ENCODE peak calls at places on chromosomes 1 and 21, in seven cellular contexts. G, T, U, O, N, X and C are unnamed samples.

GRCh38 chr1:17521946-17522612 is 17.4 kb upstream of the ARHGEF10L start:
- DNase-seq in G (no peak), T (no peak), U (no peak), O (no peak), N (no peak), X (no peak), C (no peak)

GRCh38 chr1:30760596-30761311 is 3.2 kb upstream of the LAPTM5 start:
- DNase-seq in G (no peak), T (no peak), U (no peak), O (no peak), N (no peak), X (no peak), C (no peak)

GRCh38 chr21:37072239-37072987 is 458 bp downstream of the PIGP start:
- DNase-seq in G (peak; percentile 92), T (peak; percentile 88), U (no peak), O (peak; percentile 80), N (peak; percentile 82), X (peak; percentile 77), C (peak; percentile 88)

GRCh38 chr1:41641483-41641829 is 157.0 kb upstream of the EDN2 start:
- DNase-seq in G (no peak), T (no peak), U (no peak), O (no peak), N (no peak), X (no peak), C (no peak)

GRCh38 chr1:11802973-11803885 is 2.5 kb downstream of the MTHFR start:
- DNase-seq in G (peak; percentile 84), T (peak; percentile 96), U (peak; percentile 99), O (peak; percentile 84), N (peak; percentile 98), X (peak; percentile 73), C (peak; percentile 98)

GRCh38 chr1:109923131-109923945 is 12.7 kb downstream of the CSF1 start:
- DNase-seq in G (no peak), T (no peak), U (no peak), O (no peak), N (no peak), X (no peak), C (no peak)

GRCh38 chr21:15755125-15755524 is 25.3 kb downstream of the USP25 start:
- DNase-seq in G (no peak), T (no peak), U (no peak), O (no peak), N (no peak), X (no peak), C (no peak)

GRCh38 chr1:228842094-228842775 is 107.0 kb downstream of the RHOU start:
- DNase-seq in G (no peak), T (peak; percentile 67), U (peak; percentile 82), O (no peak), N (peak; percentile 78), X (peak; percentile 95), C (no peak)

GRCh38 chr1:201578008-201578888 is 39.3 kb downstream of the NAV1 start:
- DNase-seq in G (no peak), T (no peak), U (peak; percentile 81), O (no peak), N (no peak), X (no peak), C (no peak)

GRCh38 chr1:70915258-70915657 is 132.4 kb downstream of the PTGER3 start:
- DNase-seq in G (no peak), T (no peak), U (no peak), O (no peak), N (no peak), X (no peak), C (no peak)

GRCh38 chr21:38796426-38796825 is 9.3 kb upstream of the ETS2 start:
- DNase-seq in G (no peak), T (no peak), U (peak; percentile 55), O (no peak), N (peak; percentile 46), X (peak; percentile 46), C (no peak)

GRCh38 chr21:34131586-34131985 is 58.2 kb downstream of the MRPS6 start:
- DNase-seq in G (no peak), T (no peak), U (no peak), O (no peak), N (peak; percentile 7), X (no peak), C (no peak)

GRCh38 chr21:31732538-31732864 is 583 bp upstream of the SCAF4 start:
- DNase-seq in G (no peak), T (no peak), U (no peak), O (no peak), N (no peak), X (no peak), C (no peak)

GRCh38 chr1:225670356-225670755 is 17.4 kb upstream of the ENAH start:
- DNase-seq in G (no peak), T (no peak), U (no peak), O (no peak), N (no peak), X (peak; percentile 61), C (no peak)

GRCh38 chr1:1100296-1100695 is 15.6 kb downstream of the C1orf159 start:
- DNase-seq in G (no peak), T (peak; percentile 3), U (no peak), O (no peak), N (no peak), X (no peak), C (no peak)

GRCh38 chr1:98797506-98797905 is 136.0 kb downstream of the SNX7 start:
- DNase-seq in G (no peak), T (no peak), U (no peak), O (no peak), N (no peak), X (no peak), C (no peak)

GRCh38 chr1:1175221-1176062 is 1.8 kb downstream of the TTLL10 start:
- DNase-seq in G (no peak), T (no peak), U (no peak), O (peak; percentile 54), N (no peak), X (no peak), C (no peak)